ENCODE peak calls at places on chromosome 16, in four cellular contexts. A is upper lobe of right lung, F is breast epithelium, S is GM12878. G is an unnamed sample.

GRCh38 chr16:2740476-2740875 is 12.0 kb upstream of the SRRM2 start:
- DNase-seq in A (no peak), F (no peak), S (no peak), G (peak; percentile 20)

GRCh38 chr16:85906349-85906748 is 7.4 kb downstream of the IRF8 start:
- DNase-seq in F (no peak), S (no peak), A (no peak), G (no peak)

GRCh38 chr16:82070656-82071369 is 35.8 kb downstream of the HSD17B2 start:
- DNase-seq in A (no peak), F (peak; percentile 62), S (no peak), G (no peak)

GRCh38 chr16:68744744-68745280 is 7.7 kb downstream of the CDH1 start:
- DNase-seq in S (no peak), F (peak; percentile 84), A (peak; percentile 74), G (peak; percentile 71)

GRCh38 chr16:85910073-85910853 is 11.3 kb downstream of the IRF8 start:
- DNase-seq in A (no peak), F (no peak), S (no peak), G (no peak)

GRCh38 chr16:1726661-1727502 is 20.9 kb downstream of the MAPK8IP3 start:
- DNase-seq in A (no peak), S (no peak), F (no peak), G (no peak)

GRCh38 chr16:3131755-3132377 is 3.0 kb upstream of the ZNF213 start:
- DNase-seq in S (no peak), A (peak; percentile 68), F (no peak), G (no peak)

GRCh38 chr16:81319221-81319912 is 4.6 kb downstream of the GAN start:
- DNase-seq in F (peak; percentile 44), S (no peak), A (no peak), G (no peak)

GRCh38 chr16:65105173-65105572 is 16.7 kb downstream of the CDH11 start:
- DNase-seq in F (no peak), S (no peak), A (no peak), G (no peak)

GRCh38 chr16:22092143-22092933 is at the start of gene VWA3A:
- DNase-seq in S (no peak), A (no peak), F (no peak), G (no peak)

GRCh38 chr16:13316008-13316407 is 414.6 kb downstream of the SHISA9 start:
- DNase-seq in S (no peak), F (no peak), A (no peak), G (no peak)

GRCh38 chr16:5446623-5447240 is 349.1 kb upstream of the EEF2KMT start:
- DNase-seq in F (no peak), S (no peak), A (no peak), G (no peak)

GRCh38 chr16:839643-840408 is 39.3 kb upstream of the GNG13 start:
- DNase-seq in A (no peak), F (no peak), S (no peak), G (no peak)

GRCh38 chr16:89449726-89450335 is 40.5 kb downstream of the ANKRD11 start:
- DNase-seq in F (no peak), S (no peak), A (no peak), G (no peak)

GRCh38 chr16:29815032-29815721 is 775 bp upstream of the PAGR1 start:
- DNase-seq in S (no peak), A (peak; percentile 76), F (no peak), G (peak; percentile 61)

GRCh38 chr16:8946544-8946943 is 17.2 kb downstream of the USP7 start:
- DNase-seq in S (no peak), F (no peak), A (no peak), G (no peak)

GRCh38 chr16:8949536-8950418 is 13.9 kb downstream of the USP7 start:
- DNase-seq in A (no peak), S (no peak), F (no peak), G (no peak)

GRCh38 chr16:8948831-8949230 is 14.9 kb downstream of the USP7 start:
- DNase-seq in A (no peak), S (no peak), F (no peak), G (no peak)

GRCh38 chr16:8945626-8946296 is 17.9 kb downstream of the USP7 start:
- DNase-seq in A (no peak), S (no peak), F (no peak), G (no peak)

GRCh38 chr16:8948069-8948593 is 15.6 kb downstream of the USP7 start:
- DNase-seq in F (no peak), A (no peak), S (no peak), G (no peak)
- H3K4me1 ChIP-seq in F (peaks cover 5% of the 10 kb centered on the region), A (peaks cover 76% of the 10 kb centered on the region), S (peaks cover 82% of the 10 kb centered on the region), G (peaks cover 77% of the 10 kb centered on the region)

GRCh38 chr16:11619327-11619851 is 32.7 kb upstream of the LITAF start:
- DNase-seq in A (no peak), F (no peak), S (peak; percentile 37), G (no peak)
- H3K27ac ChIP-seq in A (no peak overlapping the region), F (peak overlapping the region; percentile 42), S (no peak overlapping the region), G (peak overlapping the region; percentile 24)

GRCh38 chr16:8957061-8957392 is 6.7 kb downstream of the USP7 start:
- DNase-seq in F (no peak), A (no peak), S (no peak), G (no peak)

GRCh38 chr16:8955828-8956227 is 7.9 kb downstream of the USP7 start:
- DNase-seq in S (no peak), F (no peak), A (no peak), G (no peak)

GRCh38 chr16:8957509-8958157 is 6.1 kb downstream of the USP7 start:
- DNase-seq in A (no peak), F (no peak), S (no peak), G (no peak)

GRCh38 chr16:8958344-8958808 is 5.3 kb downstream of the USP7 start:
- DNase-seq in A (no peak), F (no peak), S (no peak), G (no peak)

DNA sequence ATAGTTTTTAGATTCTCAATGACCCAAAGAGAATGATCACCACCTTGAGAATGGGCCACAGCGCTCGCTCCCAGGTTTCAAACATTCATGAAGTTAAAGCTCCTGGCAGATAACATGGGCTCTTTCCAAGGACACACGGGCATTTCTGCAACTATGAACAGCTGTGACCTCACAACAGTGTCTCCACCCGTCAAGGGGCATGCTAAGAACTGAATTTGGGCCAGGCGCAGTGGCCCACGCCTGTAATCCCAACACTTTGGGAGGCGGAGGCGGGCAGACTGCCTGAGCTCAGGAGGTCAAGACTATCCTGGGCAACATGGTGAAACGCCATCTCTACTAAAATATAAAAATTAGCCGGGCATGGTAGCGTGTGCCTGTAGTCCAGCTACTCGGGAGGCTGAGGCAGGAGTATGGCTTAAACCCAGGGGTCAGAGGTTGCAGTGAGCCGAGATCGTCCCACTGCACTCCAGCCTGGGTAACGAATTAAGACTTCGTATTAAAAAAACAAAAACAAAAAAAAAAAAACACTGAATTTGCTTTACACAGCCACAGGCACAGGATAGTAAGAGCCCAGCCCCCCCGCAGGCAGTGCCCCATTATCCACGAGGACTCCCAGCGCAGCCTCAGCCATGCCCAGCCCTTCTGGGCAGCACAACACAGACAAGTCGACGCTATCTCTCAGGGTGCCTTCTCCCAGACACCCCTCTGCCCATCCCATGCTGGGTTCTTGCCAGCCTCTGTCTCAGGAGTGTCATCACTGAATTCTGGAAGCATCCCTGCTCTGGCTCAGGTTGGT is 7.2 kb downstream of the USP7 start:
- DNase-seq in A (no peak), F (no peak), S (no peak), G (no peak)
- H3K4me1 ChIP-seq in A (peaks cover 76% of the 10 kb centered on the region), F (peaks cover 38% of the 10 kb centered on the region), S (peaks cover 56% of the 10 kb centered on the region), G (peaks cover 83% of the 10 kb centered on the region)

DNA sequence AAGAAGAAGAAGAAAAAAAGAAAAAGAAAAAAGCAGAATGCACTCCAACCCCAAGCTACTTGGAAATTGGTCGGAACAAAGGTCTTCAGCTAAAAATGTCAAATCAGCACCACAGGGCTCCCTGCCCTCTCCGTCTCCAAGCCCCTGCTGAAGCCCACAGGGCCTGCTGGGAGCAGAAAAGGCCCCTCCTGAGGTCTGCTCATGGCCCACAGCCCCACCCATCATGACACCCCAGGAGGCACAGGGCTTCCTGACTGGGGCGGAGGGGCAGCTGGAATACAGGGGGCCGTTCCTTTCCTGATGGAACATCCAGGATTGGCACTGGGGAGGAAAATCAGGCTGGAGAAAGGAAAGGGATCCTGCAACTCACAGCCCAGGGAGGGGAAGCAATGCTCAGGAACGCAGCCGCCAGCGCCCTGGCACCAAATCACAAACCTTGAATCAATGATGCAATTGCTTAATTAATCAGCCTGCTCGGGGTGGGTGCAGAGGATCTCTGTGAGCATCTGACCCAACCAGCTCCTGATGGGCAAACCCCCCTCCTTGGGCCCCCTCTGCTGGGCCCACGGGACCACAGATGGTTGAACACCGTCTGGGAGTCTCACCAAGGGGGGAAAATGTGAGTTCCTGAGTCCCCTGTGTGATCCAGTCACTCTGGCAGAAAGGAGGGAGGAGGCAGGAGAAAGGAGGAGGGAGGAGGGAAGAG is 155.5 kb downstream of the ZNF423 start:
- DNase-seq in F (no peak), S (no peak), A (no peak), G (no peak)
- H3K27ac ChIP-seq in F (peak overlapping the region; percentile 11), S (no peak overlapping the region), A (peak overlapping the region; percentile 30), G (peak overlapping the region; percentile 27)

G was measured in lower lobe of right lung.